ENCODE peak calls at places on chromosomes 12 and 14, in five cellular contexts. One of them, this sample, is unnamed.

GRCh38 chr14:85416771-85417170 is 113.2 kb upstream of the FLRT2 start:
- DNase-seq in right atrium auricular region: no peak
- DNase-seq in brain microvascular endothelial cell: peak; percentile 80
- DNase-seq in psoas muscle: no peak
- DNase-seq in hepatocyte: peak; percentile 11
- DNase-seq in this sample: no peak

GRCh38 chr14:44657688-44658388 is 150.8 kb upstream of the FSCB start:
- DNase-seq in right atrium auricular region: no peak
- DNase-seq in brain microvascular endothelial cell: no peak
- DNase-seq in psoas muscle: no peak
- DNase-seq in hepatocyte: peak; percentile 60
- DNase-seq in this sample: no peak

GRCh38 chr12:46371718-46372130 is 849 bp downstream of the SLC38A2 start:
- DNase-seq in right atrium auricular region: peak; percentile 72
- DNase-seq in brain microvascular endothelial cell: peak; percentile 45
- DNase-seq in psoas muscle: peak; percentile 87
- DNase-seq in hepatocyte: peak; percentile 80
- DNase-seq in this sample: peak; percentile 81

GRCh38 chr14:91047174-91047753 is 13.2 kb downstream of the RPS6KA5 start:
- DNase-seq in right atrium auricular region: no peak
- DNase-seq in brain microvascular endothelial cell: no peak
- DNase-seq in psoas muscle: no peak
- DNase-seq in hepatocyte: no peak
- DNase-seq in this sample: no peak

GRCh38 chr14:51006781-51007211 is 62.5 kb upstream of the PYGL start:
- DNase-seq in right atrium auricular region: no peak
- DNase-seq in brain microvascular endothelial cell: no peak
- DNase-seq in psoas muscle: peak; percentile 89
- DNase-seq in hepatocyte: no peak
- DNase-seq in this sample: no peak

GRCh38 chr12:49982246-49983229 is 9.8 kb downstream of the AQP6 start:
- DNase-seq in right atrium auricular region: no peak
- DNase-seq in brain microvascular endothelial cell: no peak
- DNase-seq in psoas muscle: no peak
- DNase-seq in hepatocyte: no peak
- DNase-seq in this sample: no peak

GRCh38 chr12:132170094-132170636 is 25.9 kb downstream of the NOC4L start:
- DNase-seq in right atrium auricular region: no peak
- DNase-seq in brain microvascular endothelial cell: no peak
- DNase-seq in psoas muscle: peak; percentile 43
- DNase-seq in hepatocyte: no peak
- DNase-seq in this sample: peak; percentile 74

GRCh38 chr12:104183443-104183842 is 32.1 kb upstream of the TXNRD1 start:
- DNase-seq in right atrium auricular region: no peak
- DNase-seq in brain microvascular endothelial cell: no peak
- DNase-seq in psoas muscle: no peak
- DNase-seq in hepatocyte: no peak
- DNase-seq in this sample: no peak

DNA sequence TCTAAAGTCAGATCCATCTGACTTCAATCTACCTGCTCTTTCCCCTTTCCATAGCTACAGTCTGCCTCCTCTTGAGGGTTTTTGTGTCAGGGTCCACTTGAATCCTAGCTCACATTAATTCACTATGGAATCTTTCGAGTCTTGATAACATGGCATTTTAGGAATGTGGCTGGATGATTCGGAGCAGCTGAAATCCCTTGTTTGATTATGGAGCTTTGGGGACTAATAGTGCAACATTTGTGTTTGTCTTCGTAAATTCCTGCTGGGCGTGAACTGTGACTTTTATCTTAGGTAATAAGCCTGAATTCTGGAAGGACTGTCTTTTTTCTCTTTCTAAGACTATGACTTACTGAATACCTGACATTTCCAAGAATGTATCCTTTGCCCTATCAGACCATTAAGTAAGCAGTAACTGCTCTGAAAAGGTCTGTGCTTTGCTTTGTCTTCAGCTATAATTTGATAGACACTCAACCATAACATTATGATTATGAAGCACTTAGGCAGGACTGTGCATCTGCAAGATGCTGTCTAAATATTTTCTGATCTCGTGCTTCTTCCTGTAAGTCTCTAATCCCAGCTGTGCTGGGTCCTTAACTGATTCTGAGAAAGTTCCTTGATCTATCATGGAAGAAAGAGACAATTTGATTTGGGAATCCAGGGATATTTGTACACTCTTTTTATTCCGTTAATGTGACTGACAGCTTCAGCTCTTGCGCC is 19.0 kb upstream of the PELI2 start:
- DNase-seq in right atrium auricular region: no peak
- DNase-seq in brain microvascular endothelial cell: no peak
- DNase-seq in psoas muscle: no peak
- DNase-seq in hepatocyte: no peak
- DNase-seq in this sample: no peak
- H3K27ac ChIP-seq in right atrium auricular region: no peak overlapping the region
- H3K27ac ChIP-seq in brain microvascular endothelial cell: no peak overlapping the region
- H3K27ac ChIP-seq in psoas muscle: no peak overlapping the region
- H3K27ac ChIP-seq in hepatocyte: no peak overlapping the region
- H3K27ac ChIP-seq in this sample: no peak overlapping the region

GRCh38 chr14:92384461-92385133 is 61.6 kb downstream of the SLC24A4 start:
- DNase-seq in right atrium auricular region: no peak
- DNase-seq in brain microvascular endothelial cell: no peak
- DNase-seq in psoas muscle: no peak
- DNase-seq in hepatocyte: no peak
- DNase-seq in this sample: no peak

GRCh38 chr14:92380131-92380530 is 57.2 kb downstream of the SLC24A4 start:
- DNase-seq in right atrium auricular region: no peak
- DNase-seq in brain microvascular endothelial cell: no peak
- DNase-seq in psoas muscle: no peak
- DNase-seq in hepatocyte: no peak
- DNase-seq in this sample: no peak

GRCh38 chr14:92380582-92380981 is 57.6 kb downstream of the SLC24A4 start:
- DNase-seq in right atrium auricular region: no peak
- DNase-seq in brain microvascular endothelial cell: no peak
- DNase-seq in psoas muscle: no peak
- DNase-seq in hepatocyte: no peak
- DNase-seq in this sample: no peak

GRCh38 chr14:92385561-92385960 is 62.6 kb downstream of the SLC24A4 start:
- DNase-seq in right atrium auricular region: no peak
- DNase-seq in brain microvascular endothelial cell: no peak
- DNase-seq in psoas muscle: no peak
- DNase-seq in hepatocyte: no peak
- DNase-seq in this sample: no peak

DNA sequence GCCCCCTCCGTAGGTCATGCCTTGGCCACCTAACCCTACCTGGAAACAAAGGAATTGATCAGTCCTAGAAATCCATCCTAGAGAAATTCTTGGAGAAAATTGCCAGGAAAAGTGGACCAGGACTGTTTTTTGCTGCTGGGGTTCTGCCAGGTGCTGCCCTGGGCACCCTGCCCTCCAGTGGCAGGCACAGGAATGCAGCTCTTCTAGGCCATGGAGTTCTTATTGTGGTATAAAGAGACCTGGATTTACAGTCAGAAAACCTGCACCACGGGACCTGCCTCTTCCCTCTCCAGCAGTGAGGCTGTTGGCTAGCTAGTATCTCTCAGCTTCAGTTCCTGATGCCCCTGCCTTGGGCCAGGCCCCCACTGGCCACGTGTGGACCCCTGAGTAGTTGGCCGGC is 59.7 kb downstream of the SLC24A4 start:
- DNase-seq in right atrium auricular region: no peak
- DNase-seq in brain microvascular endothelial cell: no peak
- DNase-seq in psoas muscle: no peak
- DNase-seq in hepatocyte: no peak
- DNase-seq in this sample: no peak
- TF ChIP-seq CTCF in right atrium auricular region: no peak
- TF ChIP-seq CTCF in brain microvascular endothelial cell: peak; percentile 53
- TF ChIP-seq CTCF in psoas muscle: no peak
- TF ChIP-seq CTCF in hepatocyte: peak; percentile 21
- TF ChIP-seq CTCF in this sample: no peak

GRCh38 chr12:56998316-56998715 is 8.0 kb downstream of the ZBTB39 start:
- DNase-seq in right atrium auricular region: no peak
- DNase-seq in brain microvascular endothelial cell: no peak
- DNase-seq in psoas muscle: no peak
- DNase-seq in hepatocyte: no peak
- DNase-seq in this sample: no peak

GRCh38 chr12:57001448-57001906 is 4.9 kb downstream of the ZBTB39 start:
- DNase-seq in right atrium auricular region: peak; percentile 72
- DNase-seq in brain microvascular endothelial cell: peak; percentile 47
- DNase-seq in psoas muscle: peak; percentile 68
- DNase-seq in hepatocyte: peak; percentile 87
- DNase-seq in this sample: no peak

GRCh38 chr12:56998981-56999380 is 7.4 kb downstream of the ZBTB39 start:
- DNase-seq in right atrium auricular region: no peak
- DNase-seq in brain microvascular endothelial cell: no peak
- DNase-seq in psoas muscle: no peak
- DNase-seq in hepatocyte: no peak
- DNase-seq in this sample: no peak

GRCh38 chr12:56999456-56999855 is 6.9 kb downstream of the ZBTB39 start:
- DNase-seq in right atrium auricular region: no peak
- DNase-seq in brain microvascular endothelial cell: no peak
- DNase-seq in psoas muscle: no peak
- DNase-seq in hepatocyte: no peak
- DNase-seq in this sample: no peak

DNA sequence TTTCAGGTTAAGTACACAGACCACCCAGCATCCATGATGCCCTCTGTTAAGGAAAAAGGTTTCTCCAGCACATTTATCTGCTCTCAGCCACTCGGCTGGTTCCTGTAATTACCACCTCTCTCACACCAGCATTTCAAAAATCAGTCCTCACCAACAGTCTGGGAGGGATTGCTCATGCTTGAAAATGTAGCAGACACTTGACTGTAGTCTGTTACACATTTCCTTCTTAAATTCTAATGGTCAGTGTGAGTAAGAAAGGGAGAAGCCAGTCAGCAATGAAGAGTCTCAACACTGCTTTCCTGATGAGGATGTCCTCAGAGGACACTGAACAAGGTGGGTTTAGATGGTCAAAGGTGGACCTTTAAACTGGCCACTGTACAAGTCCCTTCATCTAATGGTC is 6.0 kb downstream of the ZBTB39 start:
- DNase-seq in right atrium auricular region: no peak
- DNase-seq in brain microvascular endothelial cell: no peak
- DNase-seq in psoas muscle: no peak
- DNase-seq in hepatocyte: no peak
- DNase-seq in this sample: no peak
- H3K27ac ChIP-seq in right atrium auricular region: no peak overlapping the region
- H3K27ac ChIP-seq in brain microvascular endothelial cell: no peak overlapping the region
- H3K27ac ChIP-seq in psoas muscle: no peak overlapping the region
- H3K27ac ChIP-seq in hepatocyte: no peak overlapping the region
- H3K27ac ChIP-seq in this sample: no peak overlapping the region

DNA sequence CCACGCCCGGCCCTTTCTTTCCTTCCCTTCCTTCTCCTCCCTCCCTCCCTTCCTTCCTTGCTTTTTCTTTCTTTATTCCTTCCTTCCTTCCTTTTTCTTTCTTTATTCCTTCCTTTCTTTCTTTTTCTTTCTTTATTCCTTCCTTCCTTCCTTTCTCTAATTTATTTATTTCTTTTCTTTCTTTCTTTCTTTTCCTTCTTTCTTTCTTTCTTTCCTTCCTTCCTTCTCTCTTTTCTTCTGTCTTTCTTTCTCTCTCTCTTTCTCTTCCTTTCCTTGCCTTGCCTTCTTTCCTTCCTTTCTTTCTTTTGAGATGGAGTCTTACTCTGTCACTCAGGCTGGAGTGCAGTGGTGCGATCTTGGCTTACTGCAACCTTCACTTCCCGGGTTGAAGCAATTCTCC is 15.9 kb downstream of the CCDC177 start:
- DNase-seq in right atrium auricular region: no peak
- DNase-seq in brain microvascular endothelial cell: no peak
- DNase-seq in psoas muscle: no peak
- DNase-seq in hepatocyte: no peak
- DNase-seq in this sample: no peak
- TF ChIP-seq CTCF in right atrium auricular region: no peak
- TF ChIP-seq CTCF in brain microvascular endothelial cell: no peak
- TF ChIP-seq CTCF in psoas muscle: no peak
- TF ChIP-seq CTCF in hepatocyte: no peak
- TF ChIP-seq CTCF in this sample: no peak

DNA sequence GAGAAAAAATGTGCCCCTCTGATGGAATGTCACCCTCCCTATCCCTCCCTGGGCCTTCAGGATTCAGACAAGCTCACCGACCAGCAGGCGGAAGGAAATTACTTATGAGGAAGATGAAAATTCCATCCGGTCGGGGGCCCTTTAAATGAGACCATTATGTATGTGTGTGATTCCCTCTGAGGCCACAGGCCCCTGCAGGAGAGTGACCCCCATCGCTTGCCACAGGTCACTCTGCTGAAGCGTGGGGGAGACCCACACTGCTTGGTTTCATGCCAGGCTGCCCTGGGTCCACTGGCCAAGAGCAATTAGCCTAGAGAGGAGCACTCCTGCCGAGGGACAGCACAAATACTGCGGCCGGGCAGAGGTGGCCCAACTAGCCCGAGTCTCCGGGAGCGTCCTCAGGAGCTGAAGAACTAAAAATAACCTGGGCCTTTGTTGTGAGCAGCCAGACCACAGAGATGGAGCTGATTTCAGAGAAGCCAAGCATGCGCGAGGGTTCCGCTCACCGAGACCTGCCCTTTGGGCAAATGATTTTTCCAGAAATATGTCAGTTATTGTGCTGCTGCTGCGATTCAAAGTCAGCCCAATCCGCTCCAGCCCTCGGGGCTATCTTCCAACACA is 276.4 kb downstream of the DPF3 start:
- DNase-seq in right atrium auricular region: no peak
- DNase-seq in brain microvascular endothelial cell: no peak
- DNase-seq in psoas muscle: no peak
- DNase-seq in hepatocyte: no peak
- DNase-seq in this sample: no peak
- H3K27ac ChIP-seq in right atrium auricular region: peak overlapping the region; percentile 82
- H3K27ac ChIP-seq in brain microvascular endothelial cell: peak overlapping the region; percentile 26
- H3K27ac ChIP-seq in psoas muscle: peak overlapping the region; percentile 88
- H3K27ac ChIP-seq in hepatocyte: peak overlapping the region; percentile 60
- H3K27ac ChIP-seq in this sample: peak overlapping the region; percentile 53

DNA sequence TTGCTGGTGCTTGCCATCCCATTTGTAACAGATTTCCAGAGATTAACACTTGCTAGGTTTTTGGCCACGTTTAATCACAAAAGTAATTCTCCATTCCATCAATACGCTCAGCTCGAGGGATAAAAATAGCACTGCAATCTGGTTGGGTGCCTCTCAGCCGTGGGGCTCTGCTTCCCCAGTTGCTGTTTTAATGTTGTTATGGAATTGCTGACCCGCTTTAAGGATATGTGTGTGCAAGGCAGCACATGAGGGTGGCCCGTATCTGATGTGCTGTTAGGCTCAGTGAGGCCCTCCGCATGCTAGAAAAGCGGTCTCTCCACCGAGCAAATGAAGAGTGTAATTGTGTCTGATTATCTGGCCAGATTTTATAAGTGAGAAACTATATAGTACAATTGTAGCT is 222.1 kb upstream of the TMEM260 start:
- DNase-seq in right atrium auricular region: no peak
- DNase-seq in brain microvascular endothelial cell: no peak
- DNase-seq in psoas muscle: no peak
- DNase-seq in hepatocyte: no peak
- DNase-seq in this sample: no peak
- TF ChIP-seq CTCF in right atrium auricular region: no peak
- TF ChIP-seq CTCF in brain microvascular endothelial cell: no peak
- TF ChIP-seq CTCF in psoas muscle: no peak
- TF ChIP-seq CTCF in hepatocyte: no peak
- TF ChIP-seq CTCF in this sample: no peak

GRCh38 chr12:95984685-95985084 is 11.5 kb downstream of the HAL start:
- DNase-seq in right atrium auricular region: no peak
- DNase-seq in brain microvascular endothelial cell: no peak
- DNase-seq in psoas muscle: no peak
- DNase-seq in hepatocyte: no peak
- DNase-seq in this sample: no peak
- H3K27ac ChIP-seq in right atrium auricular region: no peak overlapping the region
- H3K27ac ChIP-seq in brain microvascular endothelial cell: no peak overlapping the region
- H3K27ac ChIP-seq in psoas muscle: no peak overlapping the region
- H3K27ac ChIP-seq in hepatocyte: no peak overlapping the region
- H3K27ac ChIP-seq in this sample: no peak overlapping the region

This sample was measured in left lung.